ENCODE peak calls at places on chromosomes 12 and 14, in six cellular contexts. S, U, Q, Z, X and E are unnamed samples.

GRCh38 chr14:105059035-105059916 is 6.0 kb downstream of the GPR132 start:
- DNase-seq in S (no peak), U (peak; percentile 63), Q (peak; percentile 63), Z (no peak), X (no peak), E (peak; percentile 65)

GRCh38 chr12:118704517-118704916 is 276.8 kb upstream of the SRRM4 start:
- DNase-seq in S (no peak), U (no peak), Q (no peak), Z (no peak), X (no peak), E (no peak)

GRCh38 chr14:91154851-91155625 is 41.2 kb downstream of the DGLUCY start:
- DNase-seq in S (peak; percentile 60), U (peak; percentile 25), Q (peak; percentile 68), Z (peak; percentile 58), X (peak; percentile 70), E (peak; percentile 80)

GRCh38 chr12:50162225-50162624 is 4.9 kb downstream of the CERS5 start:
- DNase-seq in S (no peak), U (no peak), Q (no peak), Z (no peak), X (no peak), E (no peak)

GRCh38 chr14:103775506-103775905 is 59.9 kb downstream of the ZFYVE21 start:
- DNase-seq in S (no peak), U (no peak), Q (no peak), Z (no peak), X (peak; percentile 78), E (no peak)

GRCh38 chr14:55874785-55875184 is 243.4 kb upstream of the PELI2 start:
- DNase-seq in S (no peak), U (no peak), Q (no peak), Z (no peak), X (no peak), E (no peak)

GRCh38 chr12:107035733-107036132 is 48.8 kb upstream of the MTERF2 start:
- DNase-seq in S (no peak), U (no peak), Q (no peak), Z (no peak), X (no peak), E (no peak)

GRCh38 chr12:89494411-89495231 is 30.0 kb downstream of the GALNT4 start:
- DNase-seq in S (no peak), U (no peak), Q (no peak), Z (no peak), X (no peak), E (no peak)

DNA sequence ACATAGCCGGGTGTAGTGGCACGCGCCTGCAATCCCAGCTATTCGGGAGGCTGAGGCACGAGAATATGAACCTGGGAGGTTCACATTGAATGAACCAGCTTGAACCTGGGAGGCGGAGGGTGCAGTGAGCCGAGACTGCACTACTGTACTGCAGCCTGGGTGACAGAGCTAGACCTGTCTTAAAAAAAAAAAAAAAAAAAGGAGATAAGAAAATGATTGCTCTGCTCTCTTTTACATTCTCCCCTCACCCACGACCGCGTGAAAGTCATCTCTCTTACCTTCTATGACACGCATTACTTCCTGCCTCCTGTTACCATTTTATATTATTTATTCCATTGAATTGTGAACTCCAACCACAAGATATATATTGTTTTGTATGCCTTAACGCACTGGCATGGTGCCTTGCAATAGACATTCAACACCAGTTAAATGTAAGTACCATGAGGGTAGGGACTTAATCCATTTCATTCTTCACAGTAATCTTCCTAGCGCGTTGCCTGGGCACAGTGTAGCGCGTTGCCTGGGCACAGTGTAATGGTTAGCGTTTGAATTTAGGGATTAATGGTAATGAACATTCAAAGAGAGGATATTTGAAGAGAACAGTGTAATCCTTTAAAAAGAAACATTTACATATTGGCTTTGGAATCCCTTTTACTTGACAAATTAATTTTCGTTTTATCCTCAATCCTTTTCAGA is 2.7 kb downstream of the RAP1B start:
- DNase-seq in S (no peak), U (peak; percentile 31), Q (no peak), Z (no peak), X (no peak), E (no peak)
- H3K4me3 ChIP-seq in S (peak overlapping the region; percentile 97), U (peak overlapping the region; percentile 81), Q (peak overlapping the region; percentile 78), Z (peak overlapping the region; percentile 10), X (peak overlapping the region; percentile 81), E (no peak overlapping the region)

GRCh38 chr14:67602995-67603545 is 3.0 kb upstream of the PIGH start:
- DNase-seq in S (no peak), U (peak; percentile 70), Q (no peak), Z (no peak), X (no peak), E (no peak)

GRCh38 chr14:67602071-67602470 is 2.0 kb upstream of the PIGH start:
- DNase-seq in S (no peak), U (no peak), Q (no peak), Z (no peak), X (no peak), E (no peak)

GRCh38 chr14:67599698-67600561 is at the start of gene PIGH:
- DNase-seq in S (peak; percentile 84), U (peak; percentile 89), Q (peak; percentile 91), Z (peak; percentile 93), X (peak; percentile 82), E (peak; percentile 91)
- TF ChIP-seq POLR2A in S (peak; percentile 69), U (peak; percentile 92), Q (no peak), Z (peak; percentile 93), X (peak; percentile 90), E (peak; percentile 83)

GRCh38 chr14:50060871-50061663 is 55.3 kb downstream of the VCPKMT start:
- DNase-seq in S (no peak), U (peak; percentile 63), Q (peak; percentile 56), Z (peak; percentile 67), X (peak; percentile 72), E (peak; percentile 36)
- TF ChIP-seq CTCF in S (peak; percentile 30), U (no peak), Q (peak; percentile 3), Z (no peak), X (no peak), E (no peak)

DNA sequence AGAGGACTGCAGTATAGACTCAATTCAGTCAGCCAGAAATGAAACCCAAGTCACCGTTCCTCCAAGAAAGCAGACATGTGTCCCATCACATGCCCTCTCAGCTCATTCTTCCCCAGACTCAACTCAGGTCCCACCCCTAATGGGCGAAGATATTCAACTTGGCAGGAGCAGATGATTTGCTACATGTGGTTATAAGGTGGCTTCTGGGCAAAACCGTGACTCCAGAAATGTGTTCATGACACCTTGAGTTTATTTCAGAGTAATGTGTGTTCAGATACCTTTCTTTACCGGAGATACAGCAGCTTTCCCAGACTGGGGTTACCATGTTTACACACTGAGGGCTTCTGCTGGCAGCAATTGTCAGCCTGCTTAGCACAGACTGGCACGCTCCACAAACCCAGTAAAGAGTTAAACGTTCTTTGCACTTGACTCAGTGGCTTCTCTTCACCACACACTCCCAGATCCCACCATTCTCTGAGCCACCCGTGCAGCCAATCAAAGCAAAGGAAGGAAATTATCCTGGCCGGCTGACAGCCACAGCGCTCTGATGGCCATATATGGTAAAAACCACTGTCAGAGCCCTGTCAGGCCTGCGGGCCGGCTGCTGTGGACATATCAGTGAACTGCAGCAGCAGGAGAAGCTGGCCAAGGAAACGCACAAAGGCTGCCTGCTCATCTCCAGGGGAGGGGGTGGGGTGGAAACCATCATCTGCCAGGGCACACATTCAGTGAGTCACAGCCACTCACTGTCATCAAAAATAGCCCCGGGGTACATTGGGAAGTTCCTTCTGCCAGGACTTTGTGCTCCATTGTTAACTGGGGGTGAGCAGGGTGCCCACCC is 39.9 kb downstream of the CORO1C start:
- DNase-seq in S (peak; percentile 94), U (peak; percentile 79), Q (peak; percentile 98), Z (peak; percentile 95), X (peak; percentile 95), E (peak; percentile 68)
- H3K4me3 ChIP-seq in S (peak overlapping the region; percentile 58), U (peak overlapping the region; percentile 19), Q (peak overlapping the region; percentile 25), Z (peak overlapping the region; percentile 17), X (no peak overlapping the region), E (no peak overlapping the region)

DNA sequence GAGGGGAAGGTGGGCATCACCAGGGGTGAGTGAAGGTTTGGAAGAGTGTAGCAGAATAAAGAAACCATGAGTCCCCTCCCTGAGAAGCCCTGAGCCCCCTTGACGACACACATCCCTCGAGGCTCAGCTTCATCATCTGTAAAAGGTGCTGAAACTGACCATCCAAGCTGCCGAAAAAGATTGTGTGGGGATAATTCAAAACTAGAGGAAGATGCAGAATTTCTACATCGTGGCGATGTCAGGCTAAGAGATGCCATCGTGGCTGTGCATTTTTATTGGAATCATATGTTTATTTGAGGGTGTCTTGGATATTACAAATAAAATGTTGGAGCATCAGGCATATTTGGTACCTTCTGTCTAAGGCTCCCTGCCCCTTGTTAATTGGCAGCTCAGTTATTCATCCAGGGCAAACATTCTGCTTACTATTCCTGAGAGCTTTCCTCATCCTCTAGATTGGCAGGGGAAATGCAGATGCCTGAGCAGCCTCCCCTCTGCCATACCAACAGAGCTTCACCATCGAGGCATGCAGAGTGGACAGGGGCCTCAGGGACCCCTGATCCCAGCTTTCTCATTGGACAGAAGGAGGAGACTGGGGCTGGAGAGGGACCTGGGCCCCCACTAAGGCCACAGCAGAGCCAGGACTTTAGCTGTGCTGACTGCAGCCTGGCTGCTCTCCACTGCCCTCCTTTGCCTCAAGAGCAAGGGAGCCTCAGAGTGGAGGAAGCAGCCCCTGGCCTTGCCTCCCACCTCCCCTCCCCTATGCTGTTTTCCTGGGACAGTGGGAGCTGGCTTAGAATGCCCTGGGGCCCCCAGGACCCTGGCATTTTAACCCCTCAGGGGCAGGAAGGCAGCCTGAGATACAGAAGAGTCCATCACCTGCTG is 7.0 kb downstream of the SERPINA1 start:
- DNase-seq in S (no peak), U (no peak), Q (no peak), Z (peak; percentile 7), X (no peak), E (peak; percentile 0)
- TF ChIP-seq POLR2A in S (no peak), U (no peak), Q (no peak), Z (no peak), X (no peak), E (no peak)